ENCODE peak calls at places on chromosomes 7 and 10, in ten cellular contexts. One of them, this sample, is unnamed.

GRCh38 chr10:122286872-122287271 is 15.8 kb downstream of the BTBD16 start:
- DNase-seq in NCI-H69: peak; percentile 78
- DNase-seq in erythroblast: no peak
- DNase-seq in hepatocyte: peak; percentile 40
- DNase-seq in testis: no peak
- DNase-seq in AG10803: peak; percentile 54
- DNase-seq in mucosa of gallbladder: no peak
- DNase-seq in stimulated activated CD8-positive, alpha-beta memory T cell treated with anti-CD3 and anti-CD28 coated beads, Interleukin-7, amount 100 ng/mL, for 4 hours: no peak
- DNase-seq in NCI-H1092: no peak
- DNase-seq in stimulated activated CD4-positive, alpha-beta T cell treated with anti-CD3 and anti-CD28 coated beads, Interleukin-12 subunit alpha, Interleukin-12 subunit beta, amount 100 ng/mL, for 4 hours: no peak
- DNase-seq in this sample: no peak

GRCh38 chr7:50552921-50553320 is 12.3 kb downstream of the DDC start:
- DNase-seq in stimulated activated CD8-positive, alpha-beta memory T cell treated with anti-CD3 and anti-CD28 coated beads, Interleukin-7, amount 100 ng/mL, for 4 hours: no peak
- DNase-seq in NCI-H69: peak; percentile 43
- DNase-seq in erythroblast: peak; percentile 19
- DNase-seq in stimulated activated CD4-positive, alpha-beta T cell treated with anti-CD3 and anti-CD28 coated beads, Interleukin-12 subunit alpha, Interleukin-12 subunit beta, amount 100 ng/mL, for 4 hours: no peak
- DNase-seq in hepatocyte: peak; percentile 78
- DNase-seq in mucosa of gallbladder: peak; percentile 43
- DNase-seq in testis: peak; percentile 38
- DNase-seq in AG10803: peak; percentile 44
- DNase-seq in NCI-H1092: no peak
- DNase-seq in this sample: no peak

GRCh38 chr7:135859548-135859947 is 110.9 kb upstream of the FAM180A start:
- DNase-seq in NCI-H1092: no peak
- DNase-seq in stimulated activated CD4-positive, alpha-beta T cell treated with anti-CD3 and anti-CD28 coated beads, Interleukin-12 subunit alpha, Interleukin-12 subunit beta, amount 100 ng/mL, for 4 hours: no peak
- DNase-seq in NCI-H69: no peak
- DNase-seq in mucosa of gallbladder: no peak
- DNase-seq in AG10803: peak; percentile 16
- DNase-seq in hepatocyte: no peak
- DNase-seq in testis: no peak
- DNase-seq in erythroblast: no peak
- DNase-seq in stimulated activated CD8-positive, alpha-beta memory T cell treated with anti-CD3 and anti-CD28 coated beads, Interleukin-7, amount 100 ng/mL, for 4 hours: no peak
- DNase-seq in this sample: no peak

GRCh38 chr10:24723788-24724380 is at the start of gene ARHGAP21:
- DNase-seq in hepatocyte: peak; percentile 84
- DNase-seq in mucosa of gallbladder: peak; percentile 71
- DNase-seq in stimulated activated CD4-positive, alpha-beta T cell treated with anti-CD3 and anti-CD28 coated beads, Interleukin-12 subunit alpha, Interleukin-12 subunit beta, amount 100 ng/mL, for 4 hours: peak; percentile 29
- DNase-seq in erythroblast: peak; percentile 71
- DNase-seq in AG10803: peak; percentile 74
- DNase-seq in NCI-H69: peak; percentile 77
- DNase-seq in NCI-H1092: peak; percentile 22
- DNase-seq in stimulated activated CD8-positive, alpha-beta memory T cell treated with anti-CD3 and anti-CD28 coated beads, Interleukin-7, amount 100 ng/mL, for 4 hours: no peak
- DNase-seq in testis: peak; percentile 69
- DNase-seq in this sample: peak; percentile 10

GRCh38 chr7:23700058-23700457 is 10.0 kb upstream of the STK31 start:
- DNase-seq in stimulated activated CD4-positive, alpha-beta T cell treated with anti-CD3 and anti-CD28 coated beads, Interleukin-12 subunit alpha, Interleukin-12 subunit beta, amount 100 ng/mL, for 4 hours: no peak
- DNase-seq in mucosa of gallbladder: no peak
- DNase-seq in NCI-H1092: no peak
- DNase-seq in AG10803: no peak
- DNase-seq in NCI-H69: peak; percentile 82
- DNase-seq in hepatocyte: no peak
- DNase-seq in testis: no peak
- DNase-seq in erythroblast: no peak
- DNase-seq in stimulated activated CD8-positive, alpha-beta memory T cell treated with anti-CD3 and anti-CD28 coated beads, Interleukin-7, amount 100 ng/mL, for 4 hours: no peak
- DNase-seq in this sample: no peak

GRCh38 chr7:11668727-11669126 is 163.3 kb downstream of the THSD7A start:
- DNase-seq in erythroblast: no peak
- DNase-seq in stimulated activated CD8-positive, alpha-beta memory T cell treated with anti-CD3 and anti-CD28 coated beads, Interleukin-7, amount 100 ng/mL, for 4 hours: no peak
- DNase-seq in NCI-H69: peak; percentile 39
- DNase-seq in hepatocyte: no peak
- DNase-seq in AG10803: no peak
- DNase-seq in testis: no peak
- DNase-seq in mucosa of gallbladder: no peak
- DNase-seq in NCI-H1092: no peak
- DNase-seq in stimulated activated CD4-positive, alpha-beta T cell treated with anti-CD3 and anti-CD28 coated beads, Interleukin-12 subunit alpha, Interleukin-12 subunit beta, amount 100 ng/mL, for 4 hours: no peak
- DNase-seq in this sample: no peak

GRCh38 chr7:95324396-95324795 is at the start of gene PON1:
- DNase-seq in mucosa of gallbladder: peak; percentile 19
- DNase-seq in NCI-H1092: no peak
- DNase-seq in stimulated activated CD4-positive, alpha-beta T cell treated with anti-CD3 and anti-CD28 coated beads, Interleukin-12 subunit alpha, Interleukin-12 subunit beta, amount 100 ng/mL, for 4 hours: no peak
- DNase-seq in hepatocyte: peak; percentile 41
- DNase-seq in stimulated activated CD8-positive, alpha-beta memory T cell treated with anti-CD3 and anti-CD28 coated beads, Interleukin-7, amount 100 ng/mL, for 4 hours: no peak
- DNase-seq in AG10803: no peak
- DNase-seq in testis: no peak
- DNase-seq in erythroblast: no peak
- DNase-seq in NCI-H69: peak; percentile 83
- DNase-seq in this sample: no peak

GRCh38 chr10:124227306-124228016 is 134.1 kb upstream of the CHST15 start:
- DNase-seq in NCI-H69: no peak
- DNase-seq in NCI-H1092: no peak
- DNase-seq in stimulated activated CD8-positive, alpha-beta memory T cell treated with anti-CD3 and anti-CD28 coated beads, Interleukin-7, amount 100 ng/mL, for 4 hours: no peak
- DNase-seq in AG10803: no peak
- DNase-seq in hepatocyte: no peak
- DNase-seq in testis: no peak
- DNase-seq in erythroblast: peak; percentile 40
- DNase-seq in mucosa of gallbladder: no peak
- DNase-seq in stimulated activated CD4-positive, alpha-beta T cell treated with anti-CD3 and anti-CD28 coated beads, Interleukin-12 subunit alpha, Interleukin-12 subunit beta, amount 100 ng/mL, for 4 hours: no peak
- DNase-seq in this sample: no peak

GRCh38 chr10:109517748-109518147 is 405.6 kb downstream of the XPNPEP1 start:
- DNase-seq in AG10803: no peak
- DNase-seq in stimulated activated CD8-positive, alpha-beta memory T cell treated with anti-CD3 and anti-CD28 coated beads, Interleukin-7, amount 100 ng/mL, for 4 hours: no peak
- DNase-seq in erythroblast: no peak
- DNase-seq in NCI-H69: no peak
- DNase-seq in mucosa of gallbladder: no peak
- DNase-seq in testis: no peak
- DNase-seq in stimulated activated CD4-positive, alpha-beta T cell treated with anti-CD3 and anti-CD28 coated beads, Interleukin-12 subunit alpha, Interleukin-12 subunit beta, amount 100 ng/mL, for 4 hours: no peak
- DNase-seq in hepatocyte: no peak
- DNase-seq in NCI-H1092: no peak
- DNase-seq in this sample: no peak

GRCh38 chr7:95264225-95264927 is 60.0 kb downstream of the PON1 start:
- DNase-seq in mucosa of gallbladder: no peak
- DNase-seq in stimulated activated CD8-positive, alpha-beta memory T cell treated with anti-CD3 and anti-CD28 coated beads, Interleukin-7, amount 100 ng/mL, for 4 hours: no peak
- DNase-seq in testis: no peak
- DNase-seq in AG10803: no peak
- DNase-seq in hepatocyte: no peak
- DNase-seq in NCI-H1092: no peak
- DNase-seq in NCI-H69: no peak
- DNase-seq in erythroblast: no peak
- DNase-seq in stimulated activated CD4-positive, alpha-beta T cell treated with anti-CD3 and anti-CD28 coated beads, Interleukin-12 subunit alpha, Interleukin-12 subunit beta, amount 100 ng/mL, for 4 hours: no peak
- DNase-seq in this sample: no peak

GRCh38 chr10:59007307-59008025 is 169.0 kb upstream of the PHYHIPL start:
- DNase-seq in stimulated activated CD8-positive, alpha-beta memory T cell treated with anti-CD3 and anti-CD28 coated beads, Interleukin-7, amount 100 ng/mL, for 4 hours: no peak
- DNase-seq in testis: no peak
- DNase-seq in hepatocyte: no peak
- DNase-seq in NCI-H1092: no peak
- DNase-seq in mucosa of gallbladder: no peak
- DNase-seq in stimulated activated CD4-positive, alpha-beta T cell treated with anti-CD3 and anti-CD28 coated beads, Interleukin-12 subunit alpha, Interleukin-12 subunit beta, amount 100 ng/mL, for 4 hours: no peak
- DNase-seq in NCI-H69: peak; percentile 7
- DNase-seq in AG10803: no peak
- DNase-seq in erythroblast: no peak
- DNase-seq in this sample: no peak

GRCh38 chr7:2979276-2979675 is 64.4 kb downstream of the CARD11 start:
- DNase-seq in AG10803: no peak
- DNase-seq in stimulated activated CD8-positive, alpha-beta memory T cell treated with anti-CD3 and anti-CD28 coated beads, Interleukin-7, amount 100 ng/mL, for 4 hours: no peak
- DNase-seq in mucosa of gallbladder: no peak
- DNase-seq in NCI-H1092: no peak
- DNase-seq in testis: no peak
- DNase-seq in erythroblast: no peak
- DNase-seq in NCI-H69: no peak
- DNase-seq in hepatocyte: no peak
- DNase-seq in stimulated activated CD4-positive, alpha-beta T cell treated with anti-CD3 and anti-CD28 coated beads, Interleukin-12 subunit alpha, Interleukin-12 subunit beta, amount 100 ng/mL, for 4 hours: no peak
- DNase-seq in this sample: no peak

GRCh38 chr7:152136623-152137022 is 111.1 kb downstream of the GALNT11 start:
- DNase-seq in NCI-H69: no peak
- DNase-seq in mucosa of gallbladder: peak; percentile 26
- DNase-seq in testis: no peak
- DNase-seq in NCI-H1092: no peak
- DNase-seq in stimulated activated CD4-positive, alpha-beta T cell treated with anti-CD3 and anti-CD28 coated beads, Interleukin-12 subunit alpha, Interleukin-12 subunit beta, amount 100 ng/mL, for 4 hours: no peak
- DNase-seq in stimulated activated CD8-positive, alpha-beta memory T cell treated with anti-CD3 and anti-CD28 coated beads, Interleukin-7, amount 100 ng/mL, for 4 hours: no peak
- DNase-seq in hepatocyte: peak; percentile 46
- DNase-seq in AG10803: peak; percentile 41
- DNase-seq in erythroblast: no peak
- DNase-seq in this sample: no peak

GRCh38 chr7:138089080-138089901 is 13.0 kb downstream of the AKR1D1 start:
- DNase-seq in NCI-H69: peak; percentile 28
- DNase-seq in hepatocyte: peak; percentile 36
- DNase-seq in testis: no peak
- DNase-seq in stimulated activated CD8-positive, alpha-beta memory T cell treated with anti-CD3 and anti-CD28 coated beads, Interleukin-7, amount 100 ng/mL, for 4 hours: no peak
- DNase-seq in NCI-H1092: no peak
- DNase-seq in stimulated activated CD4-positive, alpha-beta T cell treated with anti-CD3 and anti-CD28 coated beads, Interleukin-12 subunit alpha, Interleukin-12 subunit beta, amount 100 ng/mL, for 4 hours: no peak
- DNase-seq in mucosa of gallbladder: no peak
- DNase-seq in AG10803: peak; percentile 0
- DNase-seq in erythroblast: no peak
- DNase-seq in this sample: no peak

GRCh38 chr10:124711145-124711544 is 33.0 kb downstream of the FAM53B start:
- DNase-seq in NCI-H1092: no peak
- DNase-seq in erythroblast: peak; percentile 22
- DNase-seq in stimulated activated CD8-positive, alpha-beta memory T cell treated with anti-CD3 and anti-CD28 coated beads, Interleukin-7, amount 100 ng/mL, for 4 hours: no peak
- DNase-seq in hepatocyte: no peak
- DNase-seq in stimulated activated CD4-positive, alpha-beta T cell treated with anti-CD3 and anti-CD28 coated beads, Interleukin-12 subunit alpha, Interleukin-12 subunit beta, amount 100 ng/mL, for 4 hours: no peak
- DNase-seq in mucosa of gallbladder: no peak
- DNase-seq in NCI-H69: peak; percentile 9
- DNase-seq in testis: no peak
- DNase-seq in AG10803: no peak
- DNase-seq in this sample: no peak

GRCh38 chr10:128042131-128042610 is 84.1 kb downstream of the MKI67 start:
- DNase-seq in NCI-H69: no peak
- DNase-seq in NCI-H1092: no peak
- DNase-seq in erythroblast: no peak
- DNase-seq in hepatocyte: no peak
- DNase-seq in stimulated activated CD4-positive, alpha-beta T cell treated with anti-CD3 and anti-CD28 coated beads, Interleukin-12 subunit alpha, Interleukin-12 subunit beta, amount 100 ng/mL, for 4 hours: no peak
- DNase-seq in stimulated activated CD8-positive, alpha-beta memory T cell treated with anti-CD3 and anti-CD28 coated beads, Interleukin-7, amount 100 ng/mL, for 4 hours: no peak
- DNase-seq in testis: no peak
- DNase-seq in mucosa of gallbladder: no peak
- DNase-seq in AG10803: no peak
- DNase-seq in this sample: peak; percentile 49

GRCh38 chr7:117119192-117119924 is 166.1 kb downstream of the ST7 start:
- DNase-seq in testis: peak; percentile 91
- DNase-seq in hepatocyte: peak; percentile 87
- DNase-seq in erythroblast: peak; percentile 82
- DNase-seq in stimulated activated CD4-positive, alpha-beta T cell treated with anti-CD3 and anti-CD28 coated beads, Interleukin-12 subunit alpha, Interleukin-12 subunit beta, amount 100 ng/mL, for 4 hours: peak; percentile 75
- DNase-seq in mucosa of gallbladder: peak; percentile 78
- DNase-seq in NCI-H69: peak; percentile 91
- DNase-seq in AG10803: peak; percentile 71
- DNase-seq in stimulated activated CD8-positive, alpha-beta memory T cell treated with anti-CD3 and anti-CD28 coated beads, Interleukin-7, amount 100 ng/mL, for 4 hours: peak; percentile 62
- DNase-seq in NCI-H1092: peak; percentile 87
- DNase-seq in this sample: peak; percentile 26

GRCh38 chr7:41003031-41003925 is 699.6 kb downstream of the INHBA start:
- DNase-seq in AG10803: peak; percentile 11
- DNase-seq in NCI-H1092: no peak
- DNase-seq in stimulated activated CD4-positive, alpha-beta T cell treated with anti-CD3 and anti-CD28 coated beads, Interleukin-12 subunit alpha, Interleukin-12 subunit beta, amount 100 ng/mL, for 4 hours: no peak
- DNase-seq in mucosa of gallbladder: no peak
- DNase-seq in stimulated activated CD8-positive, alpha-beta memory T cell treated with anti-CD3 and anti-CD28 coated beads, Interleukin-7, amount 100 ng/mL, for 4 hours: no peak
- DNase-seq in NCI-H69: peak; percentile 70
- DNase-seq in hepatocyte: peak; percentile 34
- DNase-seq in erythroblast: peak; percentile 47
- DNase-seq in testis: peak; percentile 82
- DNase-seq in this sample: no peak